ENCODE peak calls at places on chromosomes 3 and 15, in five cellular contexts. F, P, C, M and V are unnamed samples. For H3K36me3, the result is how much of the 10 kb centered on the place peaks cover.

GRCh38 chr3:157064402-157064801 is 95.5 kb downstream of the CCNL1 start:
- DNase-seq in F (peak), P (no peak), C (no peak), M (peak), V (no peak)

GRCh38 chr3:184732133-184732532 is 20.3 kb upstream of the MAGEF1 start:
- DNase-seq in F (no peak), P (peak), C (no peak), M (no peak), V (no peak)

GRCh38 chr3:109927161-109927560 is 589.8 kb upstream of the DPPA4 start:
- DNase-seq in F (no peak), P (no peak), C (no peak), M (no peak), V (no peak)

GRCh38 chr3:186671051-186671450 is 5.2 kb downstream of the HRG start:
- DNase-seq in F (no peak), P (no peak), C (no peak), M (no peak), V (no peak)

GRCh38 chr15:81400640-81401236 is 26.7 kb upstream of the TMC3 start:
- DNase-seq in F (no peak), P (no peak), C (no peak), M (no peak), V (no peak)

GRCh38 chr15:45221967-45222366 is 30.1 kb upstream of the SLC28A2 start:
- DNase-seq in F (no peak), P (no peak), C (no peak), M (no peak), V (no peak)

GRCh38 chr3:197953325-197953724 is 3.3 kb downstream of the RPL35A start:
- DNase-seq in F (no peak), P (no peak), C (no peak), M (no peak), V (no peak)

GRCh38 chr15:67930720-67931119 is 90.9 kb upstream of the RNU6-1 start:
- DNase-seq in F (no peak), P (no peak), C (no peak), M (no peak), V (no peak)

GRCh38 chr3:105801397-105801796 is 67.4 kb downstream of the CBLB start:
- DNase-seq in F (no peak), P (no peak), C (no peak), M (no peak), V (no peak)

GRCh38 chr3:126261037-126261436 is 80.7 kb upstream of the ALDH1L1 start:
- DNase-seq in F (peak), P (no peak), C (peak), M (peak), V (peak)

GRCh38 chr3:106116733-106117489 is 248.1 kb upstream of the CBLB start:
- DNase-seq in F (no peak), P (no peak), C (no peak), M (no peak), V (no peak)

GRCh38 chr3:178392553-178392952 is 143.7 kb upstream of the KCNMB2 start:
- DNase-seq in F (no peak), P (no peak), C (no peak), M (no peak), V (no peak)

GRCh38 chr3:145176907-145177306 is 984.1 kb downstream of the PLOD2 start:
- DNase-seq in F (no peak), P (no peak), C (no peak), M (no peak), V (no peak)

GRCh38 chr3:17057316-17057715 is 172.6 kb downstream of the PLCL2 start:
- DNase-seq in F (no peak), P (no peak), C (no peak), M (no peak), V (no peak)

GRCh38 chr3:29284578-29284977 is 3.7 kb downstream of the RBMS3 start:
- DNase-seq in F (no peak), P (no peak), C (no peak), M (no peak), V (no peak)

GRCh38 chr15:68730491-68731317 is 90.0 kb downstream of the ANP32A start:
- DNase-seq in F (peak), P (peak), C (peak), M (no peak), V (no peak)

GRCh38 chr3:180026997-180027396 is 9.7 kb downstream of the PEX5L start:
- DNase-seq in F (no peak), P (no peak), C (no peak), M (no peak), V (no peak)

GRCh38 chr3:193301441-193301840 is 60.4 kb downstream of the PLAAT1 start:
- DNase-seq in F (no peak), P (no peak), C (no peak), M (no peak), V (no peak)

GRCh38 chr15:50116477-50116876 is 2.6 kb downstream of the ATP8B4 start:
- DNase-seq in F (no peak), P (peak), C (no peak), M (no peak), V (no peak)

GRCh38 chr3:64859625-64860590 is 172.1 kb upstream of the ADAMTS9 start:
- DNase-seq in F (no peak), P (no peak), C (no peak), M (no peak), V (no peak)

GRCh38 chr3:71998995-71999673 is 214.2 kb upstream of the PROK2 start:
- DNase-seq in F (no peak), P (no peak), C (no peak), M (no peak), V (no peak)

GRCh38 chr3:44942202-44942921 is 33.6 kb downstream of the ZDHHC3 start:
- DNase-seq in F (no peak), P (no peak), C (no peak), M (no peak), V (no peak)

GRCh38 chr3:16290007-16290826 is 25.2 kb downstream of the OXNAD1 start:
- DNase-seq in F (peak), P (no peak), C (peak), M (no peak), V (peak)

GRCh38 chr3:5813521-5813920 is 626.0 kb downstream of the EDEM1 start:
- DNase-seq in F (no peak), P (no peak), C (no peak), M (no peak), V (no peak)

GRCh38 chr3:17356581-17356980 is 385.9 kb downstream of the TBC1D5 start:
- DNase-seq in F (no peak), P (no peak), C (no peak), M (no peak), V (no peak)

GRCh38 chr3:16053794-16054193 is 120.7 kb upstream of the GALNT15 start:
- DNase-seq in F (no peak), P (no peak), C (no peak), M (no peak), V (no peak)

GRCh38 chr3:74883690-74884089 is 269.2 kb upstream of the CNTN3 start:
- DNase-seq in F (no peak), P (no peak), C (no peak), M (no peak), V (no peak)

GRCh38 chr3:40073310-40074007 is 236.0 kb upstream of the EIF1B start:
- DNase-seq in F (no peak), P (no peak), C (no peak), M (peak), V (no peak)

GRCh38 chr3:15300318-15301078 is 31.9 kb downstream of the SH3BP5 start:
- DNase-seq in F (no peak), P (no peak), C (no peak), M (no peak), V (no peak)

GRCh38 chr3:58325525-58325992 is 7.1 kb upstream of the PXK start:
- DNase-seq in F (no peak), P (no peak), C (no peak), M (no peak), V (no peak)

GRCh38 chr3:179133575-179133974 is 14.6 kb upstream of the PIK3CA start:
- DNase-seq in F (no peak), P (no peak), C (no peak), M (no peak), V (no peak)

GRCh38 chr3:174613173-174613572 is 246.0 kb upstream of the NAALADL2 start:
- DNase-seq in F (no peak), P (no peak), C (no peak), M (no peak), V (no peak)

GRCh38 chr3:79872483-79872882 is 104.7 kb upstream of the ROBO1 start:
- DNase-seq in F (no peak), P (no peak), C (no peak), M (no peak), V (no peak)
- TF ChIP-seq EP300 in F (no peak), P (no peak), C (no peak), M (no peak), V (no peak)

DNA sequence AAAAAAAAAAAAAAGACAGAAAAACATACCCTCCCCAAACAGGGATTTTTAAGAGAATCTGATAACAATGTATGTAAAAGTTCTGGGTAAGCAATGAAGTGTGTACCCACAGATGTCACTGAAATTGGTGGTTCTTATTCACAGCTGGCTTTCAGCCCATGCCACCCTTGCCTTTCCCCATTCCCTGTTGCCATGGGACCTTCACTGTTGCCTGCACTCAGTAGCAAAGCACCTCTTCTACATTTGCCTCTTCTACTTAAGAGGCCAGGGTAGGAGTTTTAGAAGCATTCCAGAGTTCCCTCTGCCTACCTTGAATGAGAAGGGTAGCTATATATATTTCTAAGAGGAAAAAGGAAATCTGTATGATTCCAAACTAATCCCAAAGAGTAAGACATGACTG is 57.4 kb downstream of the FMN1 start:
- DNase-seq in F (no peak), P (no peak), C (no peak), M (no peak), V (no peak)
- H3K36me3 ChIP-seq in F (under half), P (under half), C (under half), M (under half), V (under half)

GRCh38 chr3:50327943-50328691 is at the start of gene TUSC2:
- DNase-seq in F (peak), P (peak), C (peak), M (peak), V (peak)
- TF ChIP-seq POLR2A in F (peak), P (peak), C (peak), M (peak), V (peak)

GRCh38 chr3:195259564-195260285 is 11.2 kb downstream of the XXYLT1 start:
- DNase-seq in F (peak), P (no peak), C (peak), M (peak), V (peak)
- TF ChIP-seq EP300 in F (no peak), P (no peak), C (no peak), M (no peak), V (no peak)